ENCODE peak calls at places on chromosomes 11 and 22, in four cellular contexts. X, Q, S and T are unnamed samples.

GRCh38 chr11:2523821-2524391 is 79.1 kb downstream of the KCNQ1 start:
- DNase-seq in S (no peak), Q (no peak), X (no peak), T (no peak)

GRCh38 chr11:80417681-80418080 is 976.9 kb upstream of the TENM4 start:
- DNase-seq in X (no peak), Q (no peak), S (no peak), T (peak)

GRCh38 chr11:41282436-41282835 is 177.0 kb downstream of the LRRC4C start:
- DNase-seq in Q (no peak), X (no peak), S (no peak), T (no peak)

GRCh38 chr11:73415854-73416615 is 39.8 kb downstream of the RELT start:
- DNase-seq in X (no peak), S (no peak), Q (no peak), T (no peak)

GRCh38 chr11:112780351-112781043 is 180.7 kb upstream of the NCAM1 start:
- DNase-seq in Q (no peak), X (no peak), S (no peak), T (no peak)

GRCh38 chr11:1536065-1536843 is 35.8 kb downstream of the DUSP8 start:
- DNase-seq in S (no peak), Q (no peak), X (no peak), T (no peak)

GRCh38 chr22:28883917-28884753 is 763 bp downstream of the ZNRF3 start:
- DNase-seq in S (peak), Q (no peak), X (no peak), T (no peak)

GRCh38 chr11:81673001-81673400 is 1060.7 kb downstream of the FAM181B start:
- DNase-seq in X (no peak), Q (no peak), S (no peak), T (peak)

GRCh38 chr22:48358886-48359612 is 1468.6 kb downstream of the BRD1 start:
- DNase-seq in X (no peak), Q (no peak), S (no peak), T (no peak)

GRCh38 chr11:13857828-13858227 is 104.7 kb upstream of the SPON1 start:
- DNase-seq in Q (no peak), S (no peak), X (no peak), T (no peak)

GRCh38 chr22:49971232-49972162 is 10.9 kb downstream of the PIM3 start:
- DNase-seq in X (peak), S (peak), Q (peak), T (no peak)

GRCh38 chr11:6608011-6608410 is 4.0 kb downstream of the TAF10 start:
- DNase-seq in X (no peak), Q (no peak), S (no peak), T (no peak)

GRCh38 chr11:111913031-111913861 is 712 bp downstream of the HSPB2 start:
- DNase-seq in Q (no peak), S (no peak), X (peak), T (no peak)

GRCh38 chr11:67384851-67385366 is 6.9 kb upstream of the RAD9A start:
- DNase-seq in Q (no peak), S (no peak), X (peak), T (no peak)

GRCh38 chr11:2590131-2590950 is 109.5 kb downstream of the KCNQ1OT1 start:
- DNase-seq in Q (no peak), S (no peak), X (no peak), T (no peak)

GRCh38 chr11:13008625-13009475 is at the start of gene RASSF10:
- DNase-seq in S (peak), X (peak), Q (no peak), T (peak)

GRCh38 chr11:118139578-118139977 is 13.0 kb downstream of the SCN4B start:
- DNase-seq in Q (no peak), S (no peak), X (no peak), T (no peak)

GRCh38 chr11:44000731-44001130 is 47.0 kb upstream of the ACCSL start:
- DNase-seq in Q (no peak), S (no peak), X (no peak), T (no peak)

GRCh38 chr11:86869531-86869930 is 69.2 kb downstream of the PRSS23 start:
- DNase-seq in S (no peak), X (no peak), Q (no peak), T (no peak)

GRCh38 chr11:92008249-92008648 is 216.4 kb upstream of the FAT3 start:
- DNase-seq in S (no peak), Q (no peak), X (no peak), T (no peak)

GRCh38 chr11:35427158-35427557 is 7.8 kb upstream of the SLC1A2 start:
- DNase-seq in X (no peak), S (no peak), Q (no peak), T (no peak)

GRCh38 chr22:45997077-45997774 is 20.3 kb upstream of the WNT7B start:
- DNase-seq in X (peak), S (peak), Q (no peak), T (peak)

GRCh38 chr11:79616392-79616831 is 175.6 kb upstream of the TENM4 start:
- DNase-seq in X (no peak), Q (no peak), S (no peak), T (no peak)

GRCh38 chr22:37904572-37905533 is 1.2 kb upstream of the MICALL1 start:
- DNase-seq in Q (peak), S (peak), X (peak), T (peak)